ENCODE peak calls at places on chromosomes 2 and 18, in six cellular contexts. One of them, this sample, is unnamed.

GRCh38 chr2:189327879-189328351 is 113.4 kb upstream of the WDR75 start:
- DNase-seq in HCT116: no peak
- DNase-seq in HepG2: no peak
- DNase-seq in WTC11: no peak
- DNase-seq in GM12878: no peak
- DNase-seq in K562: no peak
- DNase-seq in this sample: no peak

GRCh38 chr18:23712445-23712844 is 23.2 kb downstream of the LAMA3 start:
- DNase-seq in HCT116: no peak
- DNase-seq in HepG2: no peak
- DNase-seq in WTC11: no peak
- DNase-seq in GM12878: no peak
- DNase-seq in K562: no peak
- DNase-seq in this sample: no peak

GRCh38 chr18:45730832-45731545 is 7.0 kb downstream of the SLC14A1 start:
- DNase-seq in HCT116: no peak
- DNase-seq in HepG2: no peak
- DNase-seq in WTC11: no peak
- DNase-seq in GM12878: no peak
- DNase-seq in K562: no peak
- DNase-seq in this sample: no peak

GRCh38 chr2:29014811-29015414 is 33.8 kb downstream of the TOGARAM2 start:
- DNase-seq in HCT116: no peak
- DNase-seq in HepG2: no peak
- DNase-seq in WTC11: no peak
- DNase-seq in GM12878: no peak
- DNase-seq in K562: peak; percentile 28
- DNase-seq in this sample: no peak

GRCh38 chr2:19709553-19709952 is 192.2 kb downstream of the TTC32 start:
- DNase-seq in HCT116: no peak
- DNase-seq in HepG2: no peak
- DNase-seq in WTC11: no peak
- DNase-seq in GM12878: no peak
- DNase-seq in K562: no peak
- DNase-seq in this sample: no peak

GRCh38 chr2:178707471-178707870 is 99.8 kb downstream of the TTN start:
- DNase-seq in HCT116: no peak
- DNase-seq in HepG2: no peak
- DNase-seq in WTC11: no peak
- DNase-seq in GM12878: no peak
- DNase-seq in K562: no peak
- DNase-seq in this sample: no peak

GRCh38 chr18:75072672-75073371 is 136.1 kb downstream of the PTGR3 start:
- DNase-seq in HCT116: no peak
- DNase-seq in HepG2: no peak
- DNase-seq in WTC11: no peak
- DNase-seq in GM12878: no peak
- DNase-seq in K562: no peak
- DNase-seq in this sample: peak; percentile 33

GRCh38 chr2:9179572-9180201 is 26.9 kb upstream of the ASAP2 start:
- DNase-seq in HCT116: peak; percentile 83
- DNase-seq in HepG2: peak; percentile 78
- DNase-seq in WTC11: no peak
- DNase-seq in GM12878: no peak
- DNase-seq in K562: no peak
- DNase-seq in this sample: no peak

GRCh38 chr18:49241852-49242251 is 218.6 kb downstream of the DYM start:
- DNase-seq in HCT116: no peak
- DNase-seq in HepG2: no peak
- DNase-seq in WTC11: no peak
- DNase-seq in GM12878: no peak
- DNase-seq in K562: no peak
- DNase-seq in this sample: no peak

GRCh38 chr2:119253114-119253702 is 29.6 kb downstream of the STEAP3 start:
- DNase-seq in HCT116: peak; percentile 10
- DNase-seq in HepG2: no peak
- DNase-seq in WTC11: no peak
- DNase-seq in GM12878: no peak
- DNase-seq in K562: no peak
- DNase-seq in this sample: no peak

GRCh38 chr2:98479959-98480524 is 35.4 kb downstream of the INPP4A start:
- DNase-seq in HCT116: no peak
- DNase-seq in HepG2: no peak
- DNase-seq in WTC11: no peak
- DNase-seq in GM12878: no peak
- DNase-seq in K562: no peak
- DNase-seq in this sample: no peak

DNA sequence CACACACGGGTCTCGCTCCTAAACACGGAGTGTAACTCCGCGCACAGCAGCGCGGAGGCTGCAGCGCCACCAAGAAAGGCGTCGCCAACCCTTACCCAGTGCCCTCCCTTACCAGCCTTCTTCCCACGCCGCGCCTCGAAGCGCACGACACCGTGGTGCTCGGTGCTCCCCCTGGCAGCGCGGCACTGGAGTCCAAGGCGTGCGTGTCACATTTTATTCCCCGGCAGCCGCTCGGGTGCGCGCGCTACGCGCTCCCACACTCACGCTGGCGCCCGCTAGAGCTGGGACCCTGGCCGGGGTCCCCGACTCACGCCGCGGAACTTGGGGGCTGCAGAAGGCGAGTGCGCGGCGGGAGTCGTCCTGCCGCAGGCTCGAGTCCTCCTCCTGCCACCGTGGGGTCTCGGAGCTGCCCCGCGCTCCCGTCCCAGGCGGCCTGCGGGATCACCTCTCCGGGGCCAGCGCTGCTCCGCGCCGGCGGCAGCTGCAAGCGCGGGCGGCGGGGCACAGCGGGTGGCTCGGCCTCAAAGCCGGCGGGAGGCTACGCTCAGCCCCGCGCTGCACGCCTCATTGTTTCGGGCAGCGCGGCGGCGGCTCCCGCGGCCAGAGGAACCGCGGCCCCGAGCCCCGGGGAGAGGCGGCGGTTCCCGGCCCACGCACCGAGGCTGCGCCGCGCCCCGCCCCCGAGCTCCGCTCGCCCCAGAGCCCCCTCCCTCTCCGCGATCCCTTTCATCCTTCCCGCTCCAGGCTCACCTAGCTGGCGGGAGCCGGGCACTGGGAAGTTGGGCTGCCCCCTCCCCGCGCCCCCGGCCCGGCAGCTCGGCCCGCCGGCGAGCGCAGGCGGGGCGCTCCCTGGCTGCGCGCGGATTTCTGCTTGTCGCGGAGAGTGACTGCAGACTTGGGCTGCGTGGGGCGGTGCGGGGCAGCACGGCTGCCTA is at the start of gene ST6GAL2:
- DNase-seq in HCT116: no peak
- DNase-seq in HepG2: no peak
- DNase-seq in WTC11: peak; percentile 55
- DNase-seq in GM12878: no peak
- DNase-seq in K562: no peak
- DNase-seq in this sample: no peak
- TF ChIP-seq ATF3 in HCT116: no peak
- TF ChIP-seq ATF3 in HepG2: no peak
- TF ChIP-seq ATF3 in WTC11: no peak
- TF ChIP-seq ATF3 in GM12878: no peak
- TF ChIP-seq ATF3 in K562: no peak
- TF ChIP-seq ATF3 in this sample: no peak

DNA sequence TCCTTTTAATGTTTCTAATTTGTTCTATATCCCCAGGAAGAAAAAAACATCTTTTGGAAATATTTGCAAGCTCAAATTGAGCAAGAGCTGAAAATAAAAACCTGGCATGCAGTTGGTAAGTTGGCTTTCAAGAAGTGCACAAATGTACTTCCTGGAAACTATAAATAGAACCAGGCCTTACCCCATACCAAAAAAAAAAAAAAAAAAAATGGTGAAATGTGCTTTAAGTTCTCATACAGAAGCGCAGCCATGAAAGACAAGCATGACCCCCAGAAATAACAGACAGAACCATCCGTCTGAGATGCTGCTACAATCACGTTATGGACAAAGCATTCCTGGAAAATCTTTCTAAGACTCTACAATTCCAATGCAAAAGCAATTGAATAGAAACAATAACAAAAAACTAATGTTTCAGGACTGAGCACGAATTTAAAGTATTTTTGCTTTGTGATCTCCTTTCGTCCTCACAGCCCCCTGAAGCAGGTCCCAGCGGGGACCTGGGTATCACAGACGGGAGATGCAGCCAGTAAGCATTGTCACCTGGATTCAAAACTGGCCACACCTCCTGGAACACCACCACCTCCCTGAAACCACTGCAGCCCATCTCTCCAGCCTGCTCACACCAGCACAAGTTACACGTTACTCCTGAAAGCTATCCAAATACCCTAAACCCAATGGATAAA is 178.3 kb downstream of the HDAC4 start:
- DNase-seq in HCT116: no peak
- DNase-seq in HepG2: no peak
- DNase-seq in WTC11: no peak
- DNase-seq in GM12878: no peak
- DNase-seq in K562: no peak
- DNase-seq in this sample: no peak
- TF ChIP-seq ATF3 in HCT116: no peak
- TF ChIP-seq ATF3 in HepG2: no peak
- TF ChIP-seq ATF3 in WTC11: no peak
- TF ChIP-seq ATF3 in GM12878: no peak
- TF ChIP-seq ATF3 in K562: no peak
- TF ChIP-seq ATF3 in this sample: no peak

GRCh38 chr2:170679607-170680079 is 35.5 kb upstream of the SP5 start:
- DNase-seq in HCT116: no peak
- DNase-seq in HepG2: peak; percentile 42
- DNase-seq in WTC11: no peak
- DNase-seq in GM12878: no peak
- DNase-seq in K562: no peak
- DNase-seq in this sample: no peak
- TF ChIP-seq ATF3 in HCT116: no peak
- TF ChIP-seq ATF3 in HepG2: no peak
- TF ChIP-seq ATF3 in WTC11: no peak
- TF ChIP-seq ATF3 in GM12878: no peak
- TF ChIP-seq ATF3 in K562: no peak
- TF ChIP-seq ATF3 in this sample: no peak

DNA sequence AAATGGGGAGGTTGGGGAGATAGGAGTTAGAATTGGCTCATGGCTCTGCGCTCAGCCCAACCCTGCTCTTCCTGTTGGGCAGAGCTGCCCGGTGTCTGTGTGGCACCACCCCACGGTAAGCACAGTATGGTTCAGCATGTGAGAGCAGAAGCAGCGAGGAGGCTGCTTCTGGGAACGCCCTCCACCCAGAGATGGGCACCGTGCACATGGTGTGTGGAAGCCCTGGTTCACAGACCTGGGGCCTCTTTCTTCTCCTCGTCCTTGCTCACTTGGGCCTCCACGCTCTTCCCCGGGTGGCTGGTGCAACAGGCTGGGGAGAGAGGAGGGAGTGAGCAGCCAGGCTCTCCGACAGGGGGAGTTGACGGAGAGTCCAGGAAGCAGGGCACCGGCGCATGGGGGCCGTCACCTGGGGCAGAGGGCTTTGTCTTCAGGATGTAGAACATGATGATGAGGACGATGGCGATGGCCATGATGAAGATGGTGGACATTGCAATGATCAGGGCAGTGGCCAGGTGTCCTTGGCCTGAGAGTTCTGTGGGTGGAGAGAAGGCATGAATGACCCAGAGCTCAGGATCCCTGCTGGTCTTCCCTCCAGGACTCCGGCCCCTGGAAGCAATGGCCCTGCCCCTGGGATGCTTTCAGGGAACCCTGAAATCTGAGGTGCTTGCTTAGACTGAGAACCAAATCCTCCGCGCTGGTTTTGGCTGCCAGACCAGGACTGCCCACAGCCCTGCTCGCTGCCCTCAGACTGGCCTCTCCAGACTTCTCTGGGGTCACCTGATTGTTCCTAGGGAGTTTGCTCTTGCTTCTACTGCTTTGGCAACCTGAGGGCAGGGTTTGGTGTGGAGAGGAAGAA is 78.3 kb downstream of the EDAR start:
- DNase-seq in HCT116: no peak
- DNase-seq in HepG2: no peak
- DNase-seq in WTC11: no peak
- DNase-seq in GM12878: no peak
- DNase-seq in K562: no peak
- DNase-seq in this sample: peak; percentile 31
- TF ChIP-seq ATF3 in HCT116: no peak
- TF ChIP-seq ATF3 in HepG2: no peak
- TF ChIP-seq ATF3 in WTC11: no peak
- TF ChIP-seq ATF3 in GM12878: no peak
- TF ChIP-seq ATF3 in K562: no peak
- TF ChIP-seq ATF3 in this sample: no peak